ENCODE peak calls at places on chromosomes 2 and 18, in five cellular contexts. F, J, Q, O and L are unnamed samples.

GRCh38 chr2:169012812-169013627 is 18.1 kb downstream of the ABCB11 start:
- DNase-seq in F (no peak), J (no peak), Q (no peak), O (no peak), L (no peak)

GRCh38 chr2:104945866-104946265 is 92.0 kb downstream of the POU3F3 start:
- DNase-seq in F (no peak), J (no peak), Q (no peak), O (no peak), L (no peak)

GRCh38 chr2:238988105-238988504 is 140.2 kb downstream of the TWIST2 start:
- DNase-seq in F (no peak), J (no peak), Q (no peak), O (no peak), L (no peak)

GRCh38 chr2:200590090-200590489 is 4.3 kb downstream of the AOX1 start:
- DNase-seq in F (no peak), J (no peak), Q (no peak), O (no peak), L (peak; percentile 88)

GRCh38 chr18:59996370-59996966 is 96.7 kb downstream of the PMAIP1 start:
- DNase-seq in F (no peak), J (peak; percentile 21), Q (peak; percentile 15), O (peak; percentile 35), L (no peak)

GRCh38 chr2:112880696-112881095 is 30.3 kb upstream of the IL37 start:
- DNase-seq in F (no peak), J (no peak), Q (no peak), O (no peak), L (no peak)

GRCh38 chr18:73962251-73962650 is 185.4 kb downstream of the FBXO15 start:
- DNase-seq in F (no peak), J (no peak), Q (no peak), O (no peak), L (no peak)

GRCh38 chr2:176321916-176322315 is 52.7 kb downstream of the MTX2 start:
- DNase-seq in F (no peak), J (no peak), Q (no peak), O (no peak), L (no peak)

GRCh38 chr2:46073540-46074018 is 223.6 kb upstream of the EPAS1 start:
- DNase-seq in F (no peak), J (no peak), Q (peak; percentile 39), O (no peak), L (no peak)

GRCh38 chr18:62187543-62188378 is 706 bp downstream of the RELCH start:
- DNase-seq in F (peak; percentile 37), J (peak; percentile 47), Q (peak; percentile 17), O (peak; percentile 10), L (no peak)

GRCh38 chr18:25726278-25726677 is 364.1 kb downstream of the SS18 start:
- DNase-seq in F (no peak), J (no peak), Q (no peak), O (no peak), L (no peak)

GRCh38 chr2:239370876-239371725 is 29.7 kb downstream of the HDAC4 start:
- DNase-seq in F (no peak), J (no peak), Q (no peak), O (no peak), L (no peak)

GRCh38 chr2:106566050-106566449 is 78.9 kb downstream of the CD8B2 start:
- DNase-seq in F (no peak), J (no peak), Q (peak; percentile 21), O (no peak), L (no peak)

GRCh38 chr2:168255866-168256265 is 8.5 kb upstream of the STK39 start:
- DNase-seq in F (no peak), J (no peak), Q (no peak), O (no peak), L (no peak)

GRCh38 chr2:178912416-178913056 is 105.3 kb upstream of the TTN start:
- DNase-seq in F (no peak), J (no peak), Q (no peak), O (no peak), L (no peak)

GRCh38 chr2:26840937-26841610 is 6.9 kb upstream of the DPYSL5 start:
- DNase-seq in F (no peak), J (no peak), Q (peak; percentile 15), O (no peak), L (no peak)

GRCh38 chr2:8692783-8693768 is 11.2 kb downstream of the ID2 start:
- DNase-seq in F (peak; percentile 47), J (peak; percentile 62), Q (peak; percentile 30), O (peak; percentile 70), L (no peak)

GRCh38 chr2:74724496-74724895 is 70.4 kb downstream of the SEMA4F start:
- DNase-seq in F (no peak), J (no peak), Q (no peak), O (no peak), L (no peak)

GRCh38 chr2:27776097-27776496 is 4.6 kb downstream of the MRPL33 start:
- DNase-seq in F (peak; percentile 46), J (peak; percentile 33), Q (no peak), O (no peak), L (no peak)

GRCh38 chr18:43484710-43485109 is 207.4 kb upstream of the SYT4 start:
- DNase-seq in F (no peak), J (no peak), Q (peak; percentile 5), O (no peak), L (no peak)

GRCh38 chr18:69469444-69469919 is 68.8 kb downstream of the DOK6 start:
- DNase-seq in F (no peak), J (no peak), Q (no peak), O (peak; percentile 29), L (no peak)

GRCh38 chr2:44649426-44649825 is 287.7 kb downstream of the CAMKMT start:
- DNase-seq in F (no peak), J (no peak), Q (no peak), O (no peak), L (no peak)

DNA sequence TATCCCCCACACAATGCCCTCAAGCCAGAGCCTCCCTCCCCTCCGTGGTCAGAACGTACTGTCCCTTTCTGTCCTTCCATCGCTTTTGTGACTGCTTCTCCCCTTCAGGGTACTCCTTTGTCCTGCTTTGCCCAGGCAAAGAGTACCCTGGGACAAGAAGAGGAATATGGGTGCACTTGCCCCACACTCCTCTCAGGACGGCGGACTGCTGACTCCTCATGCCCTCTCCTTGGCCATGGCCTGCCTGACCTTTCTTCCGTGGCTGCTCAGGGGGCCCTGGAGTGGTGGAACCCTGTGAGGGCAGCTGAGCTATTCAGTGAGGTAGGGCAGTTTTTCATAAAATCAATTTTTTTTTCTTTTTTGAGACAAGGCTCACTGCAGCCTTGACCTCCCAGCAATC is 18.7 kb downstream of the C2orf74 start:
- DNase-seq in F (no peak), J (no peak), Q (no peak), O (no peak), L (no peak)
- H3K4me3 ChIP-seq in F (no peak overlapping the region), J (no peak overlapping the region), Q (peak overlapping the region; percentile 23), O (no peak overlapping the region), L (no peak overlapping the region)

GRCh38 chr18:58793361-58793760 is 71.3 kb upstream of the ZNF532 start:
- DNase-seq in F (no peak), J (no peak), Q (no peak), O (no peak), L (no peak)
- TF ChIP-seq EP300 in F (no peak), J (no peak), Q (no peak), O (no peak), L (no peak)

DNA sequence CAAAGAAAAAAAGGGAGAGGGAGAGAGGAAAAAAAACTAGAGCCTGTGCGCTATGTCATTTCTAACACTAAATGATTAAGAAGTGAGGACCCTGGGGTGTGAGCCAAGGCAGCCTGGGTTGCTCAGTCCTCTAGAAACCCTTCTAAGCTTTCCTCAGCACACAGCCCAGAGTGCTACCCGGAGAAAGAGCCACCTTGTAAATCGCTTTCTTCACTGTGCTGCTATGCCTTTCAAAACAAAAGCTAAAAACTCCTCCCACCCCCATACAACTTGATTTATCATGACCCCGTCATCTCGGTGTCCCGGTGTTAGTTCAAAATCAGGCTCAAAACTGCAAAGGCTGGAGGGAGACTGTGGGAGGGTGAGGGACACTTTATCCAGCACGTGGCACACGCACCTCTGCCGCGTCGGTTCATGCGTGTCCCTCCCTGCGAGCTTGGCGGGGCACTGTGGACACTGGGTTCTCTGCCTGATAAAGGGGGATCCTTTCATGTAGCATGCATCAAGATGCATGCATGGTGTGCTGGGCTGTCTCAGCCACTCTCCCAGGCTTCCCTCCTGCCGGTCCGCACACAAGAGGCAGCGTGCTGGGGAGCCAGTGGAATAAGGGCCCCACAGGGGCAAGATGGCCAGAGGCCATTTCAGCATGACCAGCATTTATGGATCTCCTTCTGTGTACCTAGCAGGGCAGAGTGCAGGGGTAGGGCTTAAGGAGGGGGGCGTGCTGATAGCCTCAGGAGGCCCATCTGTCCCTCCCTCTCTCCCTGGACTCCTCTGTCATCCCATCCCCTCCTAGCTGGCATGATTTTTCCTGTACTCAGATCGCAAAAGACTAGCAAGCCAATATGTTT is 170.4 kb downstream of the SMAD7 start:
- DNase-seq in F (peak; percentile 56), J (no peak), Q (no peak), O (no peak), L (no peak)
- TF ChIP-seq POLR2A in F (no peak), J (no peak), Q (no peak), O (no peak), L (no peak)

GRCh38 chr18:27844416-27844792 is 332.5 kb downstream of the CDH2 start:
- DNase-seq in F (no peak), J (no peak), Q (no peak), O (no peak), L (no peak)

GRCh38 chr18:27847412-27847811 is 329.5 kb downstream of the CDH2 start:
- DNase-seq in F (no peak), J (no peak), Q (no peak), O (no peak), L (no peak)

GRCh38 chr18:27839141-27839540 is 337.8 kb downstream of the CDH2 start:
- DNase-seq in F (no peak), J (no peak), Q (peak; percentile 15), O (no peak), L (no peak)

GRCh38 chr18:27845897-27846296 is 331.0 kb downstream of the CDH2 start:
- DNase-seq in F (no peak), J (no peak), Q (no peak), O (no peak), L (no peak)

GRCh38 chr18:27843783-27844415 is 333.0 kb downstream of the CDH2 start:
- DNase-seq in F (no peak), J (no peak), Q (no peak), O (no peak), L (no peak)
- H3K4me3 ChIP-seq in F (no peak overlapping the region), J (no peak overlapping the region), Q (no peak overlapping the region), O (no peak overlapping the region), L (no peak overlapping the region)